ENCODE peak calls at places on chromosomes 13 and 19, in four cellular contexts. One of them, this sample, is unnamed.

GRCh38 chr13:86725105-86725504 is 925.9 kb upstream of the SLITRK6 start:
- DNase-seq in transverse colon: no peak
- DNase-seq in breast epithelium: no peak
- DNase-seq in fibroblast of lung: no peak
- DNase-seq in this sample: no peak

GRCh38 chr19:15332311-15332996 is at the start of gene BRD4:
- DNase-seq in transverse colon: peak
- DNase-seq in breast epithelium: peak
- DNase-seq in fibroblast of lung: peak
- DNase-seq in this sample: peak

GRCh38 chr13:100887729-100888151 is 213.1 kb upstream of the TMTC4 start:
- DNase-seq in transverse colon: no peak
- DNase-seq in breast epithelium: no peak
- DNase-seq in fibroblast of lung: peak
- DNase-seq in this sample: peak

GRCh38 chr19:3319643-3320353 is 46.6 kb upstream of the NFIC start:
- DNase-seq in transverse colon: no peak
- DNase-seq in breast epithelium: no peak
- DNase-seq in fibroblast of lung: peak
- DNase-seq in this sample: no peak

GRCh38 chr19:58519087-58519354 is 589 bp downstream of the ZBTB45 start:
- DNase-seq in transverse colon: peak
- DNase-seq in breast epithelium: peak
- DNase-seq in fibroblast of lung: peak
- DNase-seq in this sample: peak

GRCh38 chr13:105410602-105411001 is 1124.9 kb downstream of the EFNB2 start:
- DNase-seq in transverse colon: peak
- DNase-seq in breast epithelium: peak
- DNase-seq in fibroblast of lung: no peak
- DNase-seq in this sample: peak

GRCh38 chr19:3440082-3440481 is 40.2 kb downstream of the SMIM24 start:
- DNase-seq in transverse colon: peak
- DNase-seq in breast epithelium: no peak
- DNase-seq in fibroblast of lung: no peak
- DNase-seq in this sample: no peak

GRCh38 chr19:13906525-13906904 is 514 bp downstream of the CC2D1A start:
- DNase-seq in transverse colon: peak
- DNase-seq in breast epithelium: no peak
- DNase-seq in fibroblast of lung: no peak
- DNase-seq in this sample: peak

GRCh38 chr13:40074338-40074737 is 418.9 kb downstream of the COG6 start:
- DNase-seq in transverse colon: no peak
- DNase-seq in breast epithelium: no peak
- DNase-seq in fibroblast of lung: peak
- DNase-seq in this sample: no peak

GRCh38 chr13:75417006-75417384 is 65.0 kb downstream of the TBC1D4 start:
- DNase-seq in transverse colon: no peak
- DNase-seq in breast epithelium: no peak
- DNase-seq in fibroblast of lung: no peak
- DNase-seq in this sample: no peak

GRCh38 chr19:11361037-11361770 is 6.0 kb downstream of the PLPPR2 start:
- DNase-seq in transverse colon: peak
- DNase-seq in breast epithelium: no peak
- DNase-seq in fibroblast of lung: no peak
- DNase-seq in this sample: no peak

GRCh38 chr19:17706750-17707181 is 12.5 kb upstream of the MAP1S start:
- DNase-seq in transverse colon: no peak
- DNase-seq in breast epithelium: no peak
- DNase-seq in fibroblast of lung: peak
- DNase-seq in this sample: peak

GRCh38 chr13:33207616-33207964 is 78.0 kb downstream of the STARD13 start:
- DNase-seq in transverse colon: no peak
- DNase-seq in breast epithelium: no peak
- DNase-seq in fibroblast of lung: peak
- DNase-seq in this sample: peak

GRCh38 chr19:18489627-18490184 is 32.2 kb downstream of the ELL start:
- DNase-seq in transverse colon: no peak
- DNase-seq in breast epithelium: no peak
- DNase-seq in fibroblast of lung: no peak
- DNase-seq in this sample: no peak

GRCh38 chr19:33416307-33417215 is 43.1 kb downstream of the CEBPG start:
- DNase-seq in transverse colon: peak
- DNase-seq in breast epithelium: no peak
- DNase-seq in fibroblast of lung: peak
- DNase-seq in this sample: peak

GRCh38 chr13:94829801-94830200 is 117.5 kb upstream of the SOX21 start:
- DNase-seq in transverse colon: no peak
- DNase-seq in breast epithelium: no peak
- DNase-seq in fibroblast of lung: no peak
- DNase-seq in this sample: no peak

GRCh38 chr13:79311456-79311855 is 94.6 kb downstream of the RBM26 start:
- DNase-seq in transverse colon: no peak
- DNase-seq in breast epithelium: no peak
- DNase-seq in fibroblast of lung: no peak
- DNase-seq in this sample: no peak

GRCh38 chr13:99004931-99005330 is 27.1 kb upstream of the DOCK9 start:
- DNase-seq in transverse colon: no peak
- DNase-seq in breast epithelium: no peak
- DNase-seq in fibroblast of lung: no peak
- DNase-seq in this sample: no peak

GRCh38 chr19:23914402-23915286 is at the start of gene ZNF726:
- DNase-seq in transverse colon: peak
- DNase-seq in breast epithelium: peak
- DNase-seq in fibroblast of lung: peak
- DNase-seq in this sample: peak

GRCh38 chr19:55246462-55247451 is 12.1 kb downstream of the PPP6R1 start:
- DNase-seq in transverse colon: no peak
- DNase-seq in breast epithelium: no peak
- DNase-seq in fibroblast of lung: no peak
- DNase-seq in this sample: no peak

GRCh38 chr19:16104722-16105121 is 7.0 kb upstream of the RAB8A start:
- DNase-seq in transverse colon: no peak
- DNase-seq in breast epithelium: no peak
- DNase-seq in fibroblast of lung: no peak
- DNase-seq in this sample: no peak

GRCh38 chr19:48660854-48661731 is 11.7 kb downstream of the NTN5 start:
- DNase-seq in transverse colon: peak
- DNase-seq in breast epithelium: no peak
- DNase-seq in fibroblast of lung: peak
- DNase-seq in this sample: peak

GRCh38 chr19:21022996-21023395 is 2.5 kb downstream of the ZNF430 start:
- DNase-seq in transverse colon: no peak
- DNase-seq in breast epithelium: no peak
- DNase-seq in fibroblast of lung: peak
- DNase-seq in this sample: peak

GRCh38 chr13:51500687-51501086 is 47.9 kb upstream of the INTS6 start:
- DNase-seq in transverse colon: no peak
- DNase-seq in breast epithelium: no peak
- DNase-seq in fibroblast of lung: no peak
- DNase-seq in this sample: no peak

GRCh38 chr13:46149272-46150133 is 32.5 kb downstream of the LCP1 start:
- DNase-seq in transverse colon: no peak
- DNase-seq in breast epithelium: no peak
- DNase-seq in fibroblast of lung: peak
- DNase-seq in this sample: no peak

GRCh38 chr19:34145741-34146202 is 26.5 kb upstream of the LSM14A start:
- DNase-seq in transverse colon: peak
- DNase-seq in breast epithelium: no peak
- DNase-seq in fibroblast of lung: peak
- DNase-seq in this sample: peak

GRCh38 chr19:13118424-13119193 is 545 bp downstream of the NACC1 start:
- DNase-seq in transverse colon: no peak
- DNase-seq in breast epithelium: peak
- DNase-seq in fibroblast of lung: peak
- DNase-seq in this sample: peak

GRCh38 chr13:104034891-104035290 is 968.7 kb upstream of the SLC10A2 start:
- DNase-seq in transverse colon: no peak
- DNase-seq in breast epithelium: no peak
- DNase-seq in fibroblast of lung: no peak
- DNase-seq in this sample: no peak

GRCh38 chr13:46121597-46122163 is 16.8 kb upstream of the CPB2 start:
- DNase-seq in transverse colon: no peak
- DNase-seq in breast epithelium: no peak
- DNase-seq in fibroblast of lung: no peak
- DNase-seq in this sample: no peak

GRCh38 chr19:11069451-11070009 is 19.7 kb upstream of the LDLR start:
- DNase-seq in transverse colon: no peak
- DNase-seq in breast epithelium: no peak
- DNase-seq in fibroblast of lung: no peak
- DNase-seq in this sample: no peak

GRCh38 chr13:62119739-62120700 is 704.4 kb upstream of the PCDH20 start:
- DNase-seq in transverse colon: no peak
- DNase-seq in breast epithelium: no peak
- DNase-seq in fibroblast of lung: peak
- DNase-seq in this sample: peak

GRCh38 chr19:11479470-11480080 is 1.3 kb downstream of the ELAVL3 start:
- DNase-seq in transverse colon: peak
- DNase-seq in breast epithelium: no peak
- DNase-seq in fibroblast of lung: peak
- DNase-seq in this sample: peak

GRCh38 chr19:5690955-5691204 is 785 bp downstream of the RPL36 start:
- DNase-seq in transverse colon: peak
- DNase-seq in breast epithelium: no peak
- DNase-seq in fibroblast of lung: no peak
- DNase-seq in this sample: no peak

GRCh38 chr13:24038846-24039330 is 121.6 kb upstream of the SPATA13 start:
- DNase-seq in transverse colon: peak
- DNase-seq in breast epithelium: no peak
- DNase-seq in fibroblast of lung: peak
- DNase-seq in this sample: peak

GRCh38 chr13:26785845-26786630 is 25.5 kb upstream of the GPR12 start:
- DNase-seq in transverse colon: peak
- DNase-seq in breast epithelium: no peak
- DNase-seq in fibroblast of lung: no peak
- DNase-seq in this sample: no peak

GRCh38 chr19:29263305-29264080 is 50.5 kb upstream of the UQCRFS1 start:
- DNase-seq in transverse colon: peak
- DNase-seq in breast epithelium: no peak
- DNase-seq in fibroblast of lung: no peak
- DNase-seq in this sample: peak

GRCh38 chr19:1235625-1236538 is 1.9 kb downstream of the CBARP start:
- DNase-seq in transverse colon: no peak
- DNase-seq in breast epithelium: no peak
- DNase-seq in fibroblast of lung: peak
- DNase-seq in this sample: no peak

GRCh38 chr19:15463865-15464371 is 426 bp downstream of the RASAL3 start:
- DNase-seq in transverse colon: peak
- DNase-seq in breast epithelium: no peak
- DNase-seq in fibroblast of lung: no peak
- DNase-seq in this sample: no peak

GRCh38 chr13:41512441-41512840 is 55.1 kb downstream of the RGCC start:
- DNase-seq in transverse colon: no peak
- DNase-seq in breast epithelium: no peak
- DNase-seq in fibroblast of lung: no peak
- DNase-seq in this sample: no peak

GRCh38 chr19:1782501-1782900 is 29.2 kb downstream of the ONECUT3 start:
- DNase-seq in transverse colon: no peak
- DNase-seq in breast epithelium: no peak
- DNase-seq in fibroblast of lung: no peak
- DNase-seq in this sample: no peak

DNA sequence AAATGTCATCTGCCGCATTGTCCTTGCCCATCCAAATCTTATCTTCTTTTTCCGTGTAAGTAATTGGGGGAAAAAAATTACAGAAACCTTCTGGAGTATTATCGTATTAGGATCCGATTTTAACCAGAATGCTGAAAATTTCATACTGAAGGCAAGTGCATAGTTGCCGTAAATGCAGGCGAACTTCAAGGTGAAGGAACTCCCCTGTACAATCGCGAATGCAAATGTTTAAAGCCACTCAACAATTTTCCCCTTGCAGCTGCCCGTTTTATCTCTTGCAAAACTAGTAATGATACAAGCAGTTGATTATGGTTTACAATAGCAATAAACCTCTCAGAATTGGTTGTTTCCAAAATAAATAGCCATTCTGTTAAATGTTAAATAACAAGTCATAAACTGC is 105.6 kb downstream of the DNAJC15 start:
- DNase-seq in transverse colon: no peak
- DNase-seq in breast epithelium: no peak
- DNase-seq in fibroblast of lung: no peak
- DNase-seq in this sample: no peak
- TF ChIP-seq CTCF in transverse colon: no peak
- TF ChIP-seq CTCF in breast epithelium: no peak
- TF ChIP-seq CTCF in fibroblast of lung: no peak
- TF ChIP-seq CTCF in this sample: no peak

GRCh38 chr19:52196256-52196967 is 6.6 kb downstream of the PPP2R1A start:
- DNase-seq in transverse colon: no peak
- DNase-seq in breast epithelium: no peak
- DNase-seq in fibroblast of lung: no peak
- DNase-seq in this sample: peak
- H3K4me3 ChIP-seq in transverse colon: no peak
- H3K4me3 ChIP-seq in breast epithelium: no peak
- H3K4me3 ChIP-seq in fibroblast of lung: no peak
- H3K4me3 ChIP-seq in this sample: no peak

DNA sequence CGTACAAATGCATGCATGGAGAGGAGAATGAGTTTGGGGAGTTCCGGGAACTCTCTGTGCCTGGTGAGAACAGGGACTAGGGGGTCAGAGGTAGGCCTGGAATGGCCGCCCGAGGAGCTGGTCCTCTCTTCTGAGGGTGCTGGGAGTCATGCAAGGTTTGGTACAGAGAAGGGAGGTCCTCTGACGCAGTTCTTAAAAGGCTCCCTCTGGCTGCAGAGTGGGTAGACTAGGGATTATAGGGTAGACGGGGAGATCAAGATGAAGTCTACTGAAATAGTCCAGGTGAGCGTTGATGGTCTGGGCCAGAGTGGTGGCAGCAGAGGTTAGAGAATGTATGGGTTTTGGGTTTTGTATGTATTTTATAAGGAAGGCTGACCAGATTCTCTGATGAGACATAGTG is 796 bp downstream of the ZNF304 start:
- DNase-seq in transverse colon: no peak
- DNase-seq in breast epithelium: no peak
- DNase-seq in fibroblast of lung: no peak
- DNase-seq in this sample: no peak
- TF ChIP-seq CTCF in transverse colon: no peak
- TF ChIP-seq CTCF in breast epithelium: no peak
- TF ChIP-seq CTCF in fibroblast of lung: no peak
- TF ChIP-seq CTCF in this sample: no peak

GRCh38 chr19:19637523-19638251 is 5.8 kb downstream of the GMIP start:
- DNase-seq in transverse colon: no peak
- DNase-seq in breast epithelium: no peak
- DNase-seq in fibroblast of lung: no peak
- DNase-seq in this sample: no peak
- H3K4me3 ChIP-seq in transverse colon: no peak
- H3K4me3 ChIP-seq in breast epithelium: no peak
- H3K4me3 ChIP-seq in fibroblast of lung: no peak
- H3K4me3 ChIP-seq in this sample: no peak

GRCh38 chr13:35990196-35990595 is 141.0 kb downstream of the DCLK1 start:
- DNase-seq in transverse colon: no peak
- DNase-seq in breast epithelium: no peak
- DNase-seq in fibroblast of lung: no peak
- DNase-seq in this sample: no peak
- TF ChIP-seq CTCF in transverse colon: no peak
- TF ChIP-seq CTCF in breast epithelium: no peak
- TF ChIP-seq CTCF in fibroblast of lung: peak
- TF ChIP-seq CTCF in this sample: no peak

This sample was measured in foreskin fibroblast.